ENCODE peak calls at places on chromosomes 12 and 14, in six cellular contexts. G is body of pancreas, O is spleen, R is mucosa of descending colon, F is transverse colon, W is left lung. U is an unnamed sample.
A peak's percentile ranks its signal among the peaks of the same experiment; 100 is the strongest.

GRCh38 chr12:7832059-7832696 is 40.5 kb downstream of the SLC2A14 start:
- DNase-seq in G (peak; percentile 24), O (no peak), R (no peak), F (no peak), W (peak; percentile 42), U (no peak)

GRCh38 chr14:50007123-50007903 is 109.1 kb downstream of the VCPKMT start:
- DNase-seq in G (no peak), O (no peak), R (peak; percentile 85), F (peak; percentile 83), W (no peak), U (no peak)

GRCh38 chr12:47088021-47088944 is 8.5 kb upstream of the AMIGO2 start:
- DNase-seq in G (no peak), O (no peak), R (no peak), F (no peak), W (no peak), U (no peak)

GRCh38 chr14:85587152-85587697 is 57.3 kb downstream of the FLRT2 start:
- DNase-seq in G (no peak), O (no peak), R (no peak), F (no peak), W (no peak), U (no peak)

GRCh38 chr12:100544165-100544564 is 29.3 kb upstream of the GAS2L3 start:
- DNase-seq in G (no peak), O (no peak), R (no peak), F (no peak), W (no peak), U (no peak)

GRCh38 chr14:36281309-36281708 is 39.1 kb downstream of the MBIP start:
- DNase-seq in G (no peak), O (no peak), R (no peak), F (no peak), W (no peak), U (no peak)

GRCh38 chr14:70567791-70568190 is 32.7 kb downstream of the MED6 start:
- DNase-seq in G (no peak), O (no peak), R (no peak), F (no peak), W (no peak), U (no peak)

GRCh38 chr12:20369164-20370000 is 1.0 kb downstream of the PDE3A start:
- DNase-seq in G (peak; percentile 54), O (peak; percentile 78), R (peak; percentile 86), F (peak; percentile 84), W (peak; percentile 65), U (no peak)

GRCh38 chr14:73467800-73468199 is 9.5 kb upstream of the NUMB start:
- DNase-seq in G (no peak), O (no peak), R (no peak), F (no peak), W (no peak), U (no peak)

GRCh38 chr12:12651752-12652151 is 40.1 kb downstream of the CREBL2 start:
- DNase-seq in G (no peak), O (no peak), R (no peak), F (no peak), W (no peak), U (no peak)
- H3K9me3 ChIP-seq in G (no peaks in the 10 kb centered on the region), O (peaks cover 35% of the 10 kb centered on the region), R (peaks cover 27% of the 10 kb centered on the region), F (peaks cover 23% of the 10 kb centered on the region), W (peaks cover 27% of the 10 kb centered on the region), U (peaks cover 7% of the 10 kb centered on the region)

GRCh38 chr14:29043751-29044150 is 277.2 kb downstream of the FOXG1 start:
- DNase-seq in G (no peak), O (no peak), R (no peak), F (no peak), W (no peak), U (no peak)
- H3K9me3 ChIP-seq in G (no peaks in the 10 kb centered on the region), O (no peaks in the 10 kb centered on the region), R (peaks cover 5% of the 10 kb centered on the region), F (no peaks in the 10 kb centered on the region), W (no peaks in the 10 kb centered on the region), U (peaks cover 2% of the 10 kb centered on the region)

DNA sequence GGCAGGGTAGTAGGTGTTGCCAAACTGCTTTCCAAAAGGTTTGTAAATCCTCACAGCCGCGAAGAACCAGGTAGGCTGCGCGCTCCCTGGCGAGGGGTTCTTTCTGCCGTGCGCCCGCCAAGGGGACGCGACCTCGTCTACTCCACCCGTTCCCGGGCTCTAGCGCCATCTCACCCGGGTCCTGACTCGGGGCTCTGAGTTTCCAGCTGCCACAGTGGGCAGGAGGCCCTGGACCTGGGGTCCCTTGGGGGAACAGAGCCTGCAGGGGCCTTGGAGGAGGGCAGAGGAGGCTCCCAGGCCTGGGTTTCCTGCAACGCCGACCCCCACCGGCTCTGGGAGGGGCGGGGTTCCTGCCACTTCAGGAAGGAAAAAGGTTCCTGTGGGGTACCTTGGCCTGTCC is 706 bp downstream of the ANHX start:
- DNase-seq in G (no peak), O (no peak), R (no peak), F (no peak), W (no peak), U (no peak)
- H3K9me3 ChIP-seq in G (no peaks in the 10 kb centered on the region), O (peaks cover 64% of the 10 kb centered on the region), R (peaks cover 64% of the 10 kb centered on the region), F (no peaks in the 10 kb centered on the region), W (peaks cover 86% of the 10 kb centered on the region), U (peaks cover 3% of the 10 kb centered on the region)

DNA sequence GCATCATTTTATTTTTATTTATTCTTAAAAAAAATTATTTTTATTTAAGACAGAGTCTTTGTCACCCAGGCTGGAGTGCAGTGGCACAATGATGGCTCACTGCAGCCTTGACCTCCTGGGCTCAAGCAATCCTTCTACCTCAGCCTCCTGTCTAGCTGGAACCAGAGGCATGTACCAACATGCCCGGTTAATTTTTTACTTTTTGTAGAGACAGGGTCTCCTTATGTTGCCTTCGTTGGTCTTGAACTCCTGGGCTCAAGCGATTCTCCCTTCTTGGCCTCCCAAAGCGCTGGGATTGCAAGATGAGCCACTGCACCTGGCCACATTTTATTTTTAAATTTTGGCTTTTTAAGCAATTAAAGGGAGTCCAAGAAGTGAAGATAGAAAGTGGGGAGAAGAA is 21.4 kb downstream of the TTC6 start:
- DNase-seq in G (no peak), O (no peak), R (no peak), F (no peak), W (no peak), U (no peak)
- H3K9me3 ChIP-seq in G (no peaks in the 10 kb centered on the region), O (peaks cover 57% of the 10 kb centered on the region), R (peaks cover 28% of the 10 kb centered on the region), F (peaks cover 23% of the 10 kb centered on the region), W (peaks cover 49% of the 10 kb centered on the region), U (no peaks in the 10 kb centered on the region)